ENCODE peak calls at places on chromosomes 1 and 21, in six cellular contexts. P, T, F, Z, S and I are unnamed samples.

GRCh38 chr21:25818156-25818950 is 83.6 kb downstream of the GABPA start:
- DNase-seq in P (no peak), T (no peak), F (no peak), Z (no peak), S (no peak), I (no peak)

GRCh38 chr1:10646347-10646861 is 150.0 kb downstream of the CASZ1 start:
- DNase-seq in P (no peak), T (peak; percentile 79), F (no peak), Z (no peak), S (peak; percentile 13), I (peak; percentile 70)

GRCh38 chr1:40956397-40956796 is 23.1 kb upstream of the CTPS1 start:
- DNase-seq in P (no peak), T (no peak), F (no peak), Z (no peak), S (no peak), I (no peak)

GRCh38 chr1:228041316-228041715 is 34.5 kb downstream of the WNT3A start:
- DNase-seq in P (no peak), T (no peak), F (no peak), Z (no peak), S (no peak), I (no peak)

GRCh38 chr1:101820080-101820479 is 176.6 kb downstream of the OLFM3 start:
- DNase-seq in P (no peak), T (no peak), F (no peak), Z (no peak), S (peak; percentile 12), I (no peak)

GRCh38 chr1:77605246-77606026 is 77.0 kb downstream of the ZZZ3 start:
- DNase-seq in P (peak; percentile 54), T (peak; percentile 71), F (peak; percentile 6), Z (no peak), S (peak; percentile 59), I (peak; percentile 62)

GRCh38 chr1:167628754-167629515 is 1.1 kb upstream of the RCSD1 start:
- DNase-seq in P (no peak), T (no peak), F (no peak), Z (no peak), S (no peak), I (no peak)

GRCh38 chr1:11749203-11749689 is 12.7 kb upstream of the C1orf167 start:
- DNase-seq in P (peak; percentile 62), T (peak; percentile 60), F (peak; percentile 11), Z (no peak), S (peak; percentile 17), I (peak; percentile 33)

GRCh38 chr1:8913457-8913856 is 32.2 kb upstream of the CA6 start:
- DNase-seq in P (no peak), T (no peak), F (no peak), Z (no peak), S (no peak), I (no peak)

GRCh38 chr1:205711105-205712048 is 31.1 kb upstream of the SLC45A3 start:
- DNase-seq in P (no peak), T (no peak), F (no peak), Z (peak; percentile 44), S (peak; percentile 88), I (no peak)

GRCh38 chr1:65407875-65408274 is 12.6 kb upstream of the LEPR start:
- DNase-seq in P (no peak), T (no peak), F (no peak), Z (no peak), S (no peak), I (no peak)

GRCh38 chr1:220901906-220902305 is 22.7 kb downstream of the HLX start:
- DNase-seq in P (no peak), T (no peak), F (no peak), Z (no peak), S (no peak), I (no peak)

GRCh38 chr1:84603941-84604830 is 29.9 kb upstream of the CTBS start:
- DNase-seq in P (no peak), T (peak; percentile 38), F (no peak), Z (no peak), S (peak; percentile 91), I (peak; percentile 23)

GRCh38 chr1:192475329-192475728 is 100.2 kb upstream of the RGS1 start:
- DNase-seq in P (no peak), T (no peak), F (no peak), Z (no peak), S (no peak), I (no peak)

GRCh38 chr1:212446333-212446732 is 13.6 kb downstream of the NENF start:
- DNase-seq in P (no peak), T (no peak), F (no peak), Z (no peak), S (no peak), I (no peak)

GRCh38 chr1:38812981-38813380 is 46.6 kb downstream of the RRAGC start:
- DNase-seq in P (no peak), T (no peak), F (no peak), Z (no peak), S (no peak), I (no peak)

GRCh38 chr1:200925821-200926220 is 31.1 kb downstream of the INAVA start:
- DNase-seq in P (no peak), T (no peak), F (no peak), Z (no peak), S (no peak), I (no peak)

GRCh38 chr21:23475518-23476189 is 2131.6 kb downstream of the MRPL39 start:
- DNase-seq in P (no peak), T (no peak), F (no peak), Z (no peak), S (peak; percentile 1), I (no peak)

GRCh38 chr1:30635386-30635975 is 87.9 kb downstream of the MATN1 start:
- DNase-seq in P (no peak), T (no peak), F (no peak), Z (no peak), S (no peak), I (no peak)

GRCh38 chr21:43768868-43769167 is 7.3 kb downstream of the CSTB start:
- DNase-seq in P (no peak), T (no peak), F (no peak), Z (no peak), S (no peak), I (no peak)

GRCh38 chr1:228802386-228803221 is 67.3 kb downstream of the RHOU start:
- DNase-seq in P (no peak), T (peak; percentile 57), F (no peak), Z (no peak), S (no peak), I (peak; percentile 46)

GRCh38 chr1:21587602-21587953 is 78.4 kb downstream of the ALPL start:
- DNase-seq in P (no peak), T (no peak), F (no peak), Z (no peak), S (no peak), I (no peak)

GRCh38 chr1:57722285-57722978 is 298.6 kb upstream of the DAB1 start:
- DNase-seq in P (no peak), T (no peak), F (no peak), Z (no peak), S (no peak), I (no peak)

GRCh38 chr1:62325696-62326095 is 6.5 kb upstream of the KANK4 start:
- DNase-seq in P (no peak), T (no peak), F (no peak), Z (no peak), S (no peak), I (no peak)

GRCh38 chr1:42177551-42177981 is 13.0 kb upstream of the GUCA2A start:
- DNase-seq in P (no peak), T (peak; percentile 58), F (peak; percentile 9), Z (no peak), S (peak; percentile 92), I (no peak)

GRCh38 chr1:76317299-76317913 is 242.9 kb downstream of the ST6GALNAC3 start:
- DNase-seq in P (no peak), T (no peak), F (no peak), Z (no peak), S (no peak), I (no peak)

GRCh38 chr1:73674945-73675561 is 522.9 kb downstream of the LRRIQ3 start:
- DNase-seq in P (no peak), T (no peak), F (no peak), Z (no peak), S (peak; percentile 28), I (no peak)

GRCh38 chr1:244917271-244917670 is 52.9 kb upstream of the HNRNPU start:
- DNase-seq in P (no peak), T (no peak), F (no peak), Z (no peak), S (no peak), I (no peak)

GRCh38 chr21:39386194-39386593 is 37.3 kb upstream of the HMGN1 start:
- DNase-seq in P (peak; percentile 51), T (peak; percentile 51), F (peak; percentile 28), Z (no peak), S (no peak), I (no peak)

GRCh38 chr21:45022736-45023135 is 51.6 kb upstream of the ADARB1 start:
- DNase-seq in P (no peak), T (no peak), F (no peak), Z (no peak), S (no peak), I (no peak)

GRCh38 chr1:2046225-2046917 is 3.8 kb upstream of the PRKCZ start:
- DNase-seq in P (no peak), T (peak; percentile 80), F (no peak), Z (no peak), S (peak; percentile 21), I (peak; percentile 59)

GRCh38 chr1:1967151-1967550 is 36.4 kb downstream of the CFAP74 start:
- DNase-seq in P (no peak), T (no peak), F (no peak), Z (no peak), S (no peak), I (no peak)